ENCODE peak calls at places on chromosomes 5 and 9, in six cellular contexts. P is HT1080, C is astrocyte of the hippocampus, M is mammary epithelial cell, H is EL, N is iPS DF 19.7. D is an unnamed sample.
A peak's percentile ranks its signal among the peaks of the same experiment; 100 is the strongest.

GRCh38 chr5:168826292-168826725 is 247.1 kb upstream of the PANK3 start:
- DNase-seq in P (no peak), C (peak; percentile 46), M (no peak), H (no peak), N (no peak), D (no peak)

GRCh38 chr5:96969401-96969800 is 33.5 kb downstream of the LNPEP start:
- DNase-seq in P (no peak), C (no peak), M (no peak), H (no peak), N (no peak), D (no peak)

GRCh38 chr9:113488490-113488889 is 25.0 kb downstream of the RGS3 start:
- DNase-seq in P (no peak), C (no peak), M (no peak), H (no peak), N (no peak), D (no peak)

GRCh38 chr9:127818574-127818973 is 15.9 kb downstream of the FPGS start:
- DNase-seq in P (no peak), C (no peak), M (no peak), H (no peak), N (no peak), D (no peak)

GRCh38 chr5:67681703-67682102 is 485.1 kb upstream of the CD180 start:
- DNase-seq in P (no peak), C (no peak), M (no peak), H (no peak), N (no peak), D (no peak)

GRCh38 chr9:16329699-16330113 is 540.8 kb downstream of the BNC2 start:
- DNase-seq in P (no peak), C (peak; percentile 64), M (no peak), H (peak; percentile 37), N (no peak), D (no peak)

GRCh38 chr9:81848472-81848871 is 79.8 kb upstream of the SPATA31D4 start:
- DNase-seq in P (peak; percentile 58), C (peak; percentile 39), M (peak; percentile 32), H (peak; percentile 34), N (no peak), D (no peak)

GRCh38 chr5:6766558-6767191 is 53.4 kb downstream of the TENT4A start:
- DNase-seq in P (peak; percentile 96), C (peak; percentile 93), M (peak; percentile 92), H (peak; percentile 93), N (no peak), D (peak; percentile 69)

GRCh38 chr5:133336121-133336968 is 276.0 kb downstream of the FSTL4 start:
- DNase-seq in P (no peak), C (no peak), M (peak; percentile 38), H (no peak), N (no peak), D (no peak)

GRCh38 chr5:79771387-79771786 is 81.8 kb downstream of the CMYA5 start:
- DNase-seq in P (peak; percentile 37), C (peak; percentile 95), M (no peak), H (peak; percentile 92), N (peak; percentile 33), D (peak; percentile 38)

GRCh38 chr5:122498163-122498562 is 186.1 kb downstream of the SNCAIP start:
- DNase-seq in P (no peak), C (peak; percentile 40), M (no peak), H (no peak), N (no peak), D (peak; percentile 45)

GRCh38 chr9:1267141-1267570 is 217.0 kb downstream of the DMRT2 start:
- DNase-seq in P (peak; percentile 67), C (no peak), M (no peak), H (no peak), N (no peak), D (no peak)

GRCh38 chr5:92371889-92372235 is 988.7 kb upstream of the ARRDC3 start:
- DNase-seq in P (peak; percentile 74), C (peak; percentile 45), M (peak; percentile 19), H (peak; percentile 13), N (no peak), D (no peak)

GRCh38 chr9:74006935-74007334 is 490.2 kb upstream of the RORB start:
- DNase-seq in P (no peak), C (peak; percentile 12), M (no peak), H (no peak), N (no peak), D (no peak)

GRCh38 chr5:43433381-43433780 is 21.2 kb upstream of the CCL28 start:
- DNase-seq in P (no peak), C (no peak), M (no peak), H (no peak), N (no peak), D (no peak)

GRCh38 chr5:56631719-56632118 is 183.6 kb upstream of the MAP3K1 start:
- DNase-seq in P (no peak), C (no peak), M (no peak), H (no peak), N (no peak), D (no peak)

GRCh38 chr5:56856779-56857178 is 41.4 kb downstream of the MAP3K1 start:
- DNase-seq in P (no peak), C (no peak), M (no peak), H (no peak), N (no peak), D (no peak)

GRCh38 chr9:131727795-131728545 is 11.9 kb downstream of the RAPGEF1 start:
- DNase-seq in P (no peak), C (peak; percentile 73), M (peak; percentile 67), H (no peak), N (no peak), D (no peak)

GRCh38 chr5:139295692-139296091 is 2.2 kb downstream of the MATR3 start:
- DNase-seq in P (no peak), C (no peak), M (no peak), H (no peak), N (no peak), D (no peak)

GRCh38 chr9:5870691-5871090 is 20.0 kb upstream of the MLANA start:
- DNase-seq in P (no peak), C (peak; percentile 20), M (no peak), H (no peak), N (no peak), D (no peak)

GRCh38 chr9:29144476-29144875 is 1571.2 kb upstream of the C9orf72 start:
- DNase-seq in P (peak; percentile 76), C (no peak), M (peak; percentile 24), H (no peak), N (no peak), D (no peak)

GRCh38 chr9:17967731-17968130 is 388.9 kb downstream of the SH3GL2 start:
- DNase-seq in P (no peak), C (no peak), M (no peak), H (no peak), N (no peak), D (no peak)

GRCh38 chr5:96012399-96012798 is 50.7 kb upstream of the ELL2 start:
- DNase-seq in P (no peak), C (no peak), M (peak; percentile 68), H (no peak), N (no peak), D (no peak)

GRCh38 chr5:132055808-132056609 is 4.4 kb upstream of the IL3 start:
- DNase-seq in P (no peak), C (no peak), M (no peak), H (no peak), N (no peak), D (no peak)

GRCh38 chr9:4315582-4316215 is 15.8 kb upstream of the GLIS3 start:
- DNase-seq in P (peak; percentile 77), C (peak; percentile 88), M (peak; percentile 50), H (peak; percentile 76), N (no peak), D (peak; percentile 65)

GRCh38 chr5:145681686-145682085 is 153.5 kb downstream of the PRELID2 start:
- DNase-seq in P (peak; percentile 66), C (peak; percentile 80), M (peak; percentile 63), H (peak; percentile 77), N (no peak), D (peak; percentile 86)

GRCh38 chr9:87518702-87519335 is 21.2 kb downstream of the DAPK1 start:
- DNase-seq in P (no peak), C (no peak), M (no peak), H (peak; percentile 18), N (no peak), D (no peak)

GRCh38 chr9:36164989-36165388 is 4.2 kb upstream of the CCIN start:
- DNase-seq in P (no peak), C (no peak), M (no peak), H (no peak), N (no peak), D (no peak)

GRCh38 chr5:33690736-33691135 is 201.1 kb downstream of the ADAMTS12 start:
- DNase-seq in P (peak; percentile 94), C (peak; percentile 82), M (peak; percentile 74), H (peak; percentile 95), N (no peak), D (no peak)

D was measured in NCI-H446 treated with DMSO at 0.1 percent for 48 hours.